ENCODE peak calls at places on chromosomes 3 and 15, in six cellular contexts. One of them, this sample, is unnamed.

GRCh38 chr15:64693134-64693533 is 82.3 kb downstream of the RBPMS2 start:
- DNase-seq in hepatocyte: peak
- DNase-seq in MM.1S: no peak
- DNase-seq in neural progenitor cell: no peak
- DNase-seq in GM23248: peak
- DNase-seq in HCT116: no peak
- DNase-seq in this sample: no peak

GRCh38 chr3:14307953-14308352 is 94.5 kb upstream of the SLC6A6 start:
- DNase-seq in MM.1S: no peak
- DNase-seq in HCT116: no peak
- DNase-seq in hepatocyte: no peak
- DNase-seq in neural progenitor cell: no peak
- DNase-seq in GM23248: peak
- DNase-seq in this sample: no peak

GRCh38 chr3:32200991-32201758 is 37.3 kb upstream of the CMTM8 start:
- DNase-seq in GM23248: no peak
- DNase-seq in HCT116: no peak
- DNase-seq in neural progenitor cell: no peak
- DNase-seq in MM.1S: no peak
- DNase-seq in hepatocyte: no peak
- DNase-seq in this sample: no peak

GRCh38 chr3:100615684-100616083 is 6.3 kb downstream of the ADGRG7 start:
- DNase-seq in MM.1S: no peak
- DNase-seq in HCT116: no peak
- DNase-seq in neural progenitor cell: no peak
- DNase-seq in hepatocyte: no peak
- DNase-seq in GM23248: peak
- DNase-seq in this sample: no peak

GRCh38 chr3:110752307-110752706 is 319.3 kb upstream of the NECTIN3 start:
- DNase-seq in hepatocyte: no peak
- DNase-seq in MM.1S: no peak
- DNase-seq in neural progenitor cell: no peak
- DNase-seq in HCT116: no peak
- DNase-seq in GM23248: no peak
- DNase-seq in this sample: no peak

GRCh38 chr3:123447749-123448502 is 964 bp downstream of the ADCY5 start:
- DNase-seq in hepatocyte: peak
- DNase-seq in GM23248: peak
- DNase-seq in HCT116: no peak
- DNase-seq in neural progenitor cell: peak
- DNase-seq in MM.1S: no peak
- DNase-seq in this sample: no peak

GRCh38 chr3:4820296-4821121 is 158.7 kb upstream of the BHLHE40 start:
- DNase-seq in neural progenitor cell: no peak
- DNase-seq in HCT116: no peak
- DNase-seq in hepatocyte: no peak
- DNase-seq in MM.1S: no peak
- DNase-seq in GM23248: no peak
- DNase-seq in this sample: no peak

GRCh38 chr3:124797426-124797945 is 67.2 kb downstream of the UMPS start:
- DNase-seq in hepatocyte: no peak
- DNase-seq in HCT116: no peak
- DNase-seq in MM.1S: no peak
- DNase-seq in GM23248: no peak
- DNase-seq in neural progenitor cell: no peak
- DNase-seq in this sample: no peak

GRCh38 chr3:14235003-14235876 is 56.6 kb downstream of the LSM3 start:
- DNase-seq in neural progenitor cell: no peak
- DNase-seq in GM23248: no peak
- DNase-seq in hepatocyte: peak
- DNase-seq in HCT116: no peak
- DNase-seq in MM.1S: no peak
- DNase-seq in this sample: no peak

GRCh38 chr3:148077318-148077923 is 620.3 kb upstream of the AGTR1 start:
- DNase-seq in HCT116: peak
- DNase-seq in GM23248: peak
- DNase-seq in hepatocyte: peak
- DNase-seq in neural progenitor cell: peak
- DNase-seq in MM.1S: peak
- DNase-seq in this sample: peak

GRCh38 chr3:114379266-114379665 is 85.4 kb downstream of the TIGIT start:
- DNase-seq in HCT116: no peak
- DNase-seq in MM.1S: no peak
- DNase-seq in GM23248: no peak
- DNase-seq in hepatocyte: no peak
- DNase-seq in neural progenitor cell: no peak
- DNase-seq in this sample: no peak

GRCh38 chr3:37809846-37810447 is 51.7 kb upstream of the CTDSPL start:
- DNase-seq in hepatocyte: no peak
- DNase-seq in GM23248: no peak
- DNase-seq in MM.1S: no peak
- DNase-seq in HCT116: no peak
- DNase-seq in neural progenitor cell: no peak
- DNase-seq in this sample: no peak

GRCh38 chr3:124772081-124772831 is 42.0 kb downstream of the UMPS start:
- DNase-seq in neural progenitor cell: no peak
- DNase-seq in HCT116: no peak
- DNase-seq in MM.1S: no peak
- DNase-seq in GM23248: peak
- DNase-seq in hepatocyte: peak
- DNase-seq in this sample: no peak

GRCh38 chr15:55816017-55816416 is 73.1 kb upstream of the PRTG start:
- DNase-seq in HCT116: no peak
- DNase-seq in GM23248: peak
- DNase-seq in neural progenitor cell: no peak
- DNase-seq in hepatocyte: no peak
- DNase-seq in MM.1S: no peak
- DNase-seq in this sample: no peak

GRCh38 chr3:127706785-127707351 is 34.1 kb downstream of the ABTB1 start:
- DNase-seq in neural progenitor cell: no peak
- DNase-seq in hepatocyte: no peak
- DNase-seq in MM.1S: no peak
- DNase-seq in HCT116: no peak
- DNase-seq in GM23248: no peak
- DNase-seq in this sample: no peak

GRCh38 chr15:74127954-74128784 is 2.2 kb upstream of the ISLR2 start:
- DNase-seq in neural progenitor cell: peak
- DNase-seq in HCT116: no peak
- DNase-seq in MM.1S: no peak
- DNase-seq in hepatocyte: peak
- DNase-seq in GM23248: peak
- DNase-seq in this sample: no peak

GRCh38 chr15:58870451-58870850 is 63.0 kb downstream of the SLTM start:
- DNase-seq in MM.1S: no peak
- DNase-seq in HCT116: no peak
- DNase-seq in GM23248: peak
- DNase-seq in neural progenitor cell: no peak
- DNase-seq in hepatocyte: no peak
- DNase-seq in this sample: no peak

GRCh38 chr15:82305621-82306048 is 43.0 kb downstream of the SAXO2 start:
- DNase-seq in GM23248: no peak
- DNase-seq in HCT116: no peak
- DNase-seq in neural progenitor cell: no peak
- DNase-seq in MM.1S: no peak
- DNase-seq in hepatocyte: no peak
- DNase-seq in this sample: no peak

GRCh38 chr3:118485693-118486092 is 549.0 kb downstream of the IGSF11 start:
- DNase-seq in hepatocyte: no peak
- DNase-seq in neural progenitor cell: no peak
- DNase-seq in HCT116: no peak
- DNase-seq in MM.1S: no peak
- DNase-seq in GM23248: no peak
- DNase-seq in this sample: no peak

GRCh38 chr3:10352146-10352911 is 31.4 kb upstream of the SEC13 start:
- DNase-seq in hepatocyte: peak
- DNase-seq in neural progenitor cell: no peak
- DNase-seq in HCT116: no peak
- DNase-seq in GM23248: peak
- DNase-seq in MM.1S: no peak
- DNase-seq in this sample: no peak

DNA sequence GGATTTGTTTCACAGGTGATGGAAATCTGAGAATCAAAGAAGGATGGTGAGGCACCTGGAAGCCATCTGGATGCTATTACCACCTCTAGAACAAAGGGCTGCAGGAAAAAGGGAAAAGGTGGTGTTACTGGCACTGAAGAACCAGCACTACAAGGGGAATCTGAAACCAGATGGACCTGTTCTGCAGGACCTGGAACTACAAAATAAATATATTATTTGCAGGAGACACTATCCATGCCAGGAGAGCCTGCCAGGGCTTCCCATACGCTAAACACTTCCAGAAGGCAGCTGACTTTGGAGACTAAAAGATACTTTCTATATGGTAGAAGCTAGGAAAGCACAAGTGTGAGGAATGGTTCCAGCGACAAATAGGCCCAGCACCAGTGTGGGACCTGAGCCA is 83.4 kb upstream of the POU1F1 start:
- DNase-seq in hepatocyte: no peak
- DNase-seq in GM23248: no peak
- DNase-seq in HCT116: no peak
- DNase-seq in neural progenitor cell: no peak
- DNase-seq in MM.1S: no peak
- DNase-seq in this sample: no peak
- TF ChIP-seq EZH2phosphoT487 in hepatocyte: no peak
- TF ChIP-seq EZH2phosphoT487 in GM23248: no peak
- TF ChIP-seq EZH2phosphoT487 in HCT116: no peak
- TF ChIP-seq EZH2phosphoT487 in neural progenitor cell: no peak
- TF ChIP-seq EZH2phosphoT487 in MM.1S: no peak
- TF ChIP-seq EZH2phosphoT487 in this sample: no peak

DNA sequence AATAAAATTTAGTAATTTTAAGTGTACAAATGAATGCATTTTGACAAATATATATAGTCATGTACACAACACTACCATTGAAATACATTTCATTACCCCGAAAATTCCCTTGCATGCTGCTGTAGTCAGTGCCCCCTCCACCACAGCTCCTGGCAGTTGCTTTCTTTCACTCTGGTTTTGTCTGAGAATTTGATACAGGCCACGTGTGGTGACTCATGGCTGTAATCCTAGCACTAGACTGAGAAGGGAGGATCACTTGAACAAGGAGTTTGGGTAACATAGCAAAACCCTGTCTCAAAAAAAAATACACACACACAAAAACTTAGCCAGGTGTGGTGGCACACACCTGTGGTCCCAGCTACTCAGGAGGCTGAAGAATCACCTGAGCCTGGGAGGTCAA is 65.4 kb downstream of the TFRC start:
- DNase-seq in MM.1S: no peak
- DNase-seq in HCT116: no peak
- DNase-seq in neural progenitor cell: no peak
- DNase-seq in hepatocyte: no peak
- DNase-seq in GM23248: peak
- DNase-seq in this sample: no peak
- TF ChIP-seq EZH2phosphoT487 in MM.1S: no peak
- TF ChIP-seq EZH2phosphoT487 in HCT116: no peak
- TF ChIP-seq EZH2phosphoT487 in neural progenitor cell: no peak
- TF ChIP-seq EZH2phosphoT487 in hepatocyte: no peak
- TF ChIP-seq EZH2phosphoT487 in GM23248: no peak
- TF ChIP-seq EZH2phosphoT487 in this sample: no peak

GRCh38 chr3:126422571-126423091 is 27.9 kb downstream of the CFAP100 start:
- DNase-seq in HCT116: no peak
- DNase-seq in hepatocyte: no peak
- DNase-seq in GM23248: no peak
- DNase-seq in neural progenitor cell: no peak
- DNase-seq in MM.1S: no peak
- DNase-seq in this sample: no peak
- TF ChIP-seq EZH2phosphoT487 in HCT116: no peak
- TF ChIP-seq EZH2phosphoT487 in hepatocyte: no peak
- TF ChIP-seq EZH2phosphoT487 in GM23248: no peak
- TF ChIP-seq EZH2phosphoT487 in neural progenitor cell: no peak
- TF ChIP-seq EZH2phosphoT487 in MM.1S: no peak
- TF ChIP-seq EZH2phosphoT487 in this sample: no peak

DNA sequence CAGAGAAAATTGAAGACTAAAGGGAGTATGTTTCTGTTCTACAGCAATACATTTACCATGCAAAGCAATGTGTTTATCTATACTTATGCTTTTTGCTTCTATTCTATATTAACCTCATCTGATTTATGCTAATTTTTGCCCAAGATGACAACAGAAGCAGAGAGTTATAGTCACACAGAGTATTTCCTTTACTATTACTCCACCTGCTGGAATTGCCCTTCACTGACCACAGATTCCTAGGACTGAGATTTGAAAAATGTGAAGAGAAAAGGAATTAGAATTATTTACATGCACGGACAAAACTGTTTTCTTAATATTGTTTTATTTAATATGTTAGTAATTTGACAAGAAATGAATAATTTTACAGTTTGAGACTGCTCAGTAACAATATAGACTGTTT is 745.6 kb downstream of the VGLL3 start:
- DNase-seq in MM.1S: peak
- DNase-seq in neural progenitor cell: no peak
- DNase-seq in GM23248: no peak
- DNase-seq in hepatocyte: peak
- DNase-seq in HCT116: no peak
- DNase-seq in this sample: no peak
- TF ChIP-seq EZH2phosphoT487 in MM.1S: no peak
- TF ChIP-seq EZH2phosphoT487 in neural progenitor cell: no peak
- TF ChIP-seq EZH2phosphoT487 in GM23248: no peak
- TF ChIP-seq EZH2phosphoT487 in hepatocyte: no peak
- TF ChIP-seq EZH2phosphoT487 in HCT116: no peak
- TF ChIP-seq EZH2phosphoT487 in this sample: no peak

GRCh38 chr3:160134454-160134853 is 90.8 kb upstream of the C3orf80 start:
- DNase-seq in neural progenitor cell: no peak
- DNase-seq in MM.1S: no peak
- DNase-seq in GM23248: no peak
- DNase-seq in hepatocyte: no peak
- DNase-seq in HCT116: peak
- DNase-seq in this sample: no peak
- TF ChIP-seq EZH2phosphoT487 in neural progenitor cell: no peak
- TF ChIP-seq EZH2phosphoT487 in MM.1S: no peak
- TF ChIP-seq EZH2phosphoT487 in GM23248: no peak
- TF ChIP-seq EZH2phosphoT487 in hepatocyte: no peak
- TF ChIP-seq EZH2phosphoT487 in HCT116: no peak
- TF ChIP-seq EZH2phosphoT487 in this sample: no peak

DNA sequence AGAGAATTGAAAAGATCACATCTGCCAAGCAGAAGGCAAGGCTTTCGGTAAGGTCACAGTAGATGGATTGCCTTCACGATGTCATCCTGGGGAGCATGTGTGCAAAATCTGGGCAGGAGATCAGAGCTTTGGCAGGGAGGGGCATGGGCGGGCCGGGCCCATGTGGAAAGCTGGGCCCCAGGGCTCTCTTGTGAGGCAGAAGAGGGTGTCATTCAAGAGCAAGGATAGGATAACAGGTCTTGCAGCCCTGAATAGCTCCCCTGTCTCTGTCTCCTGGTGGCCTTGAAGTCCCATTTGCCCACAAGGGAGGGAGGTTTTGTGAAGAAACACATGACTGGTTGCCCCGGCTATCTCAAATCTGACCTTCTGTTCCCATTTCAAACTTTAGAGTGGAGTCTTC is 172.0 kb downstream of the OPA1 start:
- DNase-seq in MM.1S: no peak
- DNase-seq in HCT116: no peak
- DNase-seq in hepatocyte: peak
- DNase-seq in GM23248: no peak
- DNase-seq in neural progenitor cell: no peak
- DNase-seq in this sample: no peak
- TF ChIP-seq EZH2phosphoT487 in MM.1S: no peak
- TF ChIP-seq EZH2phosphoT487 in HCT116: no peak
- TF ChIP-seq EZH2phosphoT487 in hepatocyte: no peak
- TF ChIP-seq EZH2phosphoT487 in GM23248: no peak
- TF ChIP-seq EZH2phosphoT487 in neural progenitor cell: no peak
- TF ChIP-seq EZH2phosphoT487 in this sample: no peak